ENCODE peak calls at places on chromosome 20, in six cellular contexts. Z, W, N, J, C and I are unnamed samples.

GRCh38 chr20:44785768-44786167 is 24.6 kb downstream of the RIMS4 start:
- DNase-seq in Z (no peak), W (peak; percentile 58), N (no peak), J (no peak), C (no peak), I (no peak)

GRCh38 chr20:37940161-37940560 is 37.2 kb downstream of the VSTM2L start:
- DNase-seq in Z (no peak), W (no peak), N (no peak), J (no peak), C (no peak), I (no peak)

GRCh38 chr20:472889-473292 is 10.6 kb upstream of the TBC1D20 start:
- DNase-seq in Z (no peak), W (no peak), N (no peak), J (no peak), C (no peak), I (no peak)

GRCh38 chr20:24144371-24144770 is 155.8 kb upstream of the GGTLC1 start:
- DNase-seq in Z (no peak), W (no peak), N (no peak), J (no peak), C (no peak), I (no peak)

GRCh38 chr20:49647509-49647908 is 66.2 kb downstream of the B4GALT5 start:
- DNase-seq in Z (no peak), W (no peak), N (no peak), J (no peak), C (no peak), I (no peak)

GRCh38 chr20:3751664-3752385 is 15.7 kb downstream of the ADISSP start:
- DNase-seq in Z (no peak), W (peak; percentile 87), N (no peak), J (peak; percentile 30), C (peak; percentile 67), I (no peak)

GRCh38 chr20:58478141-58478805 is 36.9 kb downstream of the APCDD1L start:
- DNase-seq in Z (no peak), W (no peak), N (no peak), J (no peak), C (no peak), I (no peak)

GRCh38 chr20:24768226-24768625 is 180.8 kb upstream of the CST7 start:
- DNase-seq in Z (no peak), W (no peak), N (peak; percentile 25), J (no peak), C (no peak), I (no peak)

GRCh38 chr20:51249215-51249614 is 226.3 kb upstream of the KCNG1 start:
- DNase-seq in Z (no peak), W (no peak), N (no peak), J (no peak), C (no peak), I (no peak)

GRCh38 chr20:60754866-60755265 is 497.2 kb upstream of the CDH4 start:
- DNase-seq in Z (no peak), W (no peak), N (no peak), J (no peak), C (no peak), I (no peak)

GRCh38 chr20:45969712-45970634 is 2.0 kb downstream of the ZNF335 start:
- DNase-seq in Z (peak; percentile 55), W (peak; percentile 80), N (peak; percentile 33), J (peak; percentile 32), C (peak; percentile 26), I (no peak)

GRCh38 chr20:38084425-38084951 is 50.9 kb downstream of the RPRD1B start:
- DNase-seq in Z (no peak), W (no peak), N (no peak), J (no peak), C (peak; percentile 39), I (no peak)

GRCh38 chr20:15185322-15185721 is 847.9 kb upstream of the FLRT3 start:
- DNase-seq in Z (no peak), W (no peak), N (no peak), J (no peak), C (no peak), I (no peak)

GRCh38 chr20:48295445-48295903 is 510.2 kb upstream of the SULF2 start:
- DNase-seq in Z (no peak), W (peak; percentile 76), N (peak; percentile 18), J (no peak), C (peak; percentile 22), I (no peak)

GRCh38 chr20:25991051-25991755 is 294.6 kb upstream of the ZNF337 start:
- DNase-seq in Z (no peak), W (no peak), N (no peak), J (no peak), C (no peak), I (no peak)

GRCh38 chr20:43323592-43323991 is 133.9 kb upstream of the PTPRT start:
- DNase-seq in Z (no peak), W (peak; percentile 19), N (no peak), J (no peak), C (no peak), I (no peak)

GRCh38 chr20:24160563-24161355 is 172.2 kb upstream of the GGTLC1 start:
- DNase-seq in Z (peak; percentile 10), W (peak; percentile 69), N (peak; percentile 67), J (no peak), C (peak; percentile 14), I (no peak)

GRCh38 chr20:59864726-59865125 is 68.7 kb downstream of the SYCP2 start:
- DNase-seq in Z (no peak), W (no peak), N (no peak), J (no peak), C (no peak), I (no peak)

GRCh38 chr20:62395311-62396242 is 8.7 kb downstream of the RPS21 start:
- DNase-seq in Z (no peak), W (no peak), N (no peak), J (no peak), C (no peak), I (no peak)
- TF ChIP-seq CTCF in Z (peak; percentile 70), W (no peak), N (no peak), J (no peak), C (no peak), I (peak; percentile 29)

DNA sequence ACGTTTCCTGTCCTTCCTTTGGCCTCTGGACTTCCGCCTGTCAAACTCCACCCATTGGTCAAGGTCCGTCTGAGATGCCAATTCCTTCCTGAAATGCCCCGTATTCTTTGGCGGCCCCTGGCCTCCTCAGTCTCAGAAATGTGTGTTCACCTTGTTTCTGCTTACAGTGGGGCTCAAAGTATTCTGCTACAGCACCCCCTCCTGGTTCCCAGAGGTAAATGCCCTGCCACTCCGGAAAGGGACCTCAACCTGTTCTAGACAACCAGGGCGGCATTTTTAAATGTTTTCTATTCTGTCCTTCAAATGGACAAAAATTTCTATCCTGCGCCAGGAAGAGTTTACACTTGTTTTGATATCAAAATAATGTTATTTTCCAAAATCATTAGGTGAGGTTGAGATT is 12.1 kb upstream of the PAX1 start:
- DNase-seq in Z (peak; percentile 19), W (peak; percentile 67), N (no peak), J (no peak), C (no peak), I (no peak)
- TF ChIP-seq CTCF in Z (peak; percentile 76), W (peak; percentile 79), N (peak; percentile 62), J (no peak), C (peak; percentile 22), I (peak; percentile 63)

GRCh38 chr20:62137092-62137384 is 6.2 kb downstream of the PSMA7 start:
- DNase-seq in Z (no peak), W (no peak), N (no peak), J (no peak), C (no peak), I (no peak)
- TF ChIP-seq CTCF in Z (peak; percentile 46), W (no peak), N (no peak), J (peak; percentile 18), C (no peak), I (no peak)

DNA sequence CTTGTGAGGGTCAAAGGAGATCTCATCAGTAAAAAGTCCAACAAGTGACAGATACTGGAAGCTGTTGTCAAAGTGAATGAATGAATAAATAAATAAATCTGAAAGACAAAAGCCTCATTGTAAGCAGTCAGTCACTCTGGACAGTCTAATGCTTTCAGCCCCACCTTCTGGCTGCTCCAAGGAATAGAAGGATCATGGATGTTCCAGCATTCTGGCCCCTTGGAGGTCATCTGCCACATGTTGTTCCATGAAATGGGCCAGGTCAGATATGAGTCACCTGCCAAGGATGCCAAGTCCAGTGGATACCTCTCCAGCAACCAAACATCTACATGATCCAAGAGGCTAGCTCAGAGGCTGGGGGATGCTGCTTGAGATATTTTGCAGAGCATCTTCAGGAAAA is 185.6 kb downstream of the BMP7 start:
- DNase-seq in Z (no peak), W (no peak), N (no peak), J (no peak), C (no peak), I (no peak)
- TF ChIP-seq CTCF in Z (peak; percentile 19), W (peak; percentile 40), N (no peak), J (no peak), C (no peak), I (no peak)

GRCh38 chr20:63483834-63484233 is 11.4 kb upstream of the KCNQ2 start:
- DNase-seq in Z (no peak), W (peak; percentile 51), N (no peak), J (no peak), C (no peak), I (no peak)
- TF ChIP-seq CTCF in Z (no peak), W (peak; percentile 34), N (no peak), J (no peak), C (no peak), I (no peak)

DNA sequence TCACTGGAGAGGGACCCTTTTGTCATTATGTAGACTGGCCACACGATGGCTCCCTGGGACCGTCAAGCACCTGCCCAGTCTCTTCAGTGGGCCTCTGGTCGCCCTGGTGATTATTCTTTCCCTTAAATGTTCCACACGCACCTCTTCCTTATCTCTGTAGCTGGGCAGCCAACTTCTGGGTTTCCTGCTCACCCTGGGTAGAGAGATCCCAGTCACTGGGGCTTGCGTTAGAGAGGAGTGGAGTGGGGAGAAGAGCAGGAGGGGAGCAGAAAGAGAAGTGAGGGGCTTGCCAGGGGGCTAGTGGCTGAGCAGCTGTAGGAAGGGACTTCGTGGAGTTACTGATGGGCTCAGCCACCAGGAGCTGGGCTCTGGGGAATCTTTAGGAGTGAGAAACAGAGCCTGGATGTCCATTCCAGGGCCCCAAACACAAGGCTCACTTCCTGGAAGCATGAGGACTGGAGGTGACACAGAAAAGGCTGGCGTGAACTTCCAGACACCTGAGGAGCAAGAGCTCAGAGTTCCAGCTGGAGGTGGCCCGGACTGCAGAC is 150.1 kb downstream of the DHX35 start:
- DNase-seq in Z (peak; percentile 38), W (peak; percentile 89), N (peak; percentile 60), J (no peak), C (peak; percentile 51), I (no peak)
- TF ChIP-seq CTCF in Z (peak; percentile 70), W (peak; percentile 77), N (peak; percentile 33), J (no peak), C (peak; percentile 63), I (peak; percentile 68)